ENCODE peak calls at places on chromosomes 2 and 18, in seven cellular contexts. One of them, this sample, is unnamed.

GRCh38 chr2:8535398-8535755 is 146.5 kb upstream of the ID2 start:
- DNase-seq in kidney: no peak
- DNase-seq in OCI-LY7: no peak
- DNase-seq in transverse colon: no peak
- DNase-seq in breast epithelium: peak
- DNase-seq in hepatocyte: no peak
- DNase-seq in tibial artery: no peak
- DNase-seq in this sample: no peak

GRCh38 chr2:65634304-65634703 is 201.9 kb upstream of the SPRED2 start:
- DNase-seq in breast epithelium: no peak
- DNase-seq in tibial artery: no peak
- DNase-seq in hepatocyte: no peak
- DNase-seq in OCI-LY7: no peak
- DNase-seq in transverse colon: no peak
- DNase-seq in kidney: no peak
- DNase-seq in this sample: no peak

GRCh38 chr18:62757399-62758010 is 42.2 kb downstream of the PHLPP1 start:
- DNase-seq in kidney: no peak
- DNase-seq in tibial artery: no peak
- DNase-seq in hepatocyte: no peak
- DNase-seq in breast epithelium: no peak
- DNase-seq in OCI-LY7: no peak
- DNase-seq in transverse colon: no peak
- DNase-seq in this sample: no peak

GRCh38 chr2:47203996-47204395 is 48.9 kb upstream of the STPG4 start:
- DNase-seq in hepatocyte: no peak
- DNase-seq in transverse colon: no peak
- DNase-seq in tibial artery: no peak
- DNase-seq in kidney: no peak
- DNase-seq in breast epithelium: no peak
- DNase-seq in OCI-LY7: no peak
- DNase-seq in this sample: no peak

GRCh38 chr2:197273485-197273884 is 37.1 kb downstream of the ANKRD44 start:
- DNase-seq in kidney: no peak
- DNase-seq in OCI-LY7: no peak
- DNase-seq in tibial artery: no peak
- DNase-seq in transverse colon: no peak
- DNase-seq in breast epithelium: no peak
- DNase-seq in hepatocyte: no peak
- DNase-seq in this sample: no peak

GRCh38 chr2:26299488-26300092 is 46.4 kb upstream of the SELENOI start:
- DNase-seq in kidney: no peak
- DNase-seq in tibial artery: no peak
- DNase-seq in hepatocyte: peak
- DNase-seq in transverse colon: peak
- DNase-seq in breast epithelium: no peak
- DNase-seq in OCI-LY7: no peak
- DNase-seq in this sample: no peak

GRCh38 chr18:10140461-10140911 is 226.7 kb downstream of the VAPA start:
- DNase-seq in OCI-LY7: no peak
- DNase-seq in tibial artery: no peak
- DNase-seq in kidney: no peak
- DNase-seq in breast epithelium: no peak
- DNase-seq in transverse colon: no peak
- DNase-seq in hepatocyte: peak
- DNase-seq in this sample: no peak

GRCh38 chr2:46072146-46072820 is 224.9 kb upstream of the EPAS1 start:
- DNase-seq in hepatocyte: no peak
- DNase-seq in breast epithelium: no peak
- DNase-seq in transverse colon: no peak
- DNase-seq in kidney: no peak
- DNase-seq in OCI-LY7: no peak
- DNase-seq in tibial artery: no peak
- DNase-seq in this sample: no peak

GRCh38 chr2:151243468-151243867 is 18.2 kb downstream of the RBM43 start:
- DNase-seq in tibial artery: no peak
- DNase-seq in OCI-LY7: no peak
- DNase-seq in breast epithelium: no peak
- DNase-seq in kidney: no peak
- DNase-seq in transverse colon: no peak
- DNase-seq in hepatocyte: no peak
- DNase-seq in this sample: no peak

GRCh38 chr2:7886665-7887064 is 795.2 kb upstream of the ID2 start:
- DNase-seq in transverse colon: no peak
- DNase-seq in OCI-LY7: no peak
- DNase-seq in breast epithelium: no peak
- DNase-seq in hepatocyte: peak
- DNase-seq in tibial artery: no peak
- DNase-seq in kidney: no peak
- DNase-seq in this sample: no peak

GRCh38 chr2:202542142-202542541 is 92.6 kb upstream of the FAM117B start:
- DNase-seq in breast epithelium: no peak
- DNase-seq in tibial artery: no peak
- DNase-seq in kidney: no peak
- DNase-seq in OCI-LY7: no peak
- DNase-seq in hepatocyte: peak
- DNase-seq in transverse colon: no peak
- DNase-seq in this sample: no peak

GRCh38 chr2:38037757-38038615 is 38.0 kb downstream of the CYP1B1 start:
- DNase-seq in OCI-LY7: no peak
- DNase-seq in breast epithelium: no peak
- DNase-seq in transverse colon: no peak
- DNase-seq in hepatocyte: peak
- DNase-seq in kidney: peak
- DNase-seq in tibial artery: no peak
- DNase-seq in this sample: no peak

GRCh38 chr2:20050104-20050711 is 1.2 kb downstream of the LAPTM4A start:
- DNase-seq in OCI-LY7: peak
- DNase-seq in transverse colon: peak
- DNase-seq in breast epithelium: no peak
- DNase-seq in tibial artery: no peak
- DNase-seq in kidney: no peak
- DNase-seq in hepatocyte: peak
- DNase-seq in this sample: no peak

GRCh38 chr2:189633392-189633811 is 27.9 kb upstream of the ASNSD1 start:
- DNase-seq in kidney: peak
- DNase-seq in breast epithelium: no peak
- DNase-seq in transverse colon: no peak
- DNase-seq in tibial artery: no peak
- DNase-seq in OCI-LY7: no peak
- DNase-seq in hepatocyte: no peak
- DNase-seq in this sample: no peak

GRCh38 chr2:166665991-166666940 is 172.2 kb upstream of the SCN7A start:
- DNase-seq in OCI-LY7: no peak
- DNase-seq in transverse colon: no peak
- DNase-seq in hepatocyte: peak
- DNase-seq in kidney: no peak
- DNase-seq in tibial artery: no peak
- DNase-seq in breast epithelium: no peak
- DNase-seq in this sample: no peak

GRCh38 chr2:144183744-144184143 is 336.2 kb downstream of the ZEB2 start:
- DNase-seq in breast epithelium: no peak
- DNase-seq in OCI-LY7: peak
- DNase-seq in kidney: no peak
- DNase-seq in hepatocyte: peak
- DNase-seq in transverse colon: peak
- DNase-seq in tibial artery: no peak
- DNase-seq in this sample: no peak

GRCh38 chr18:31931886-31932240 is 11.1 kb downstream of the TRAPPC8 start:
- DNase-seq in breast epithelium: no peak
- DNase-seq in transverse colon: no peak
- DNase-seq in hepatocyte: no peak
- DNase-seq in OCI-LY7: no peak
- DNase-seq in kidney: no peak
- DNase-seq in tibial artery: no peak
- DNase-seq in this sample: no peak

GRCh38 chr2:238940806-238941205 is 92.9 kb downstream of the TWIST2 start:
- DNase-seq in kidney: no peak
- DNase-seq in tibial artery: peak
- DNase-seq in transverse colon: no peak
- DNase-seq in breast epithelium: no peak
- DNase-seq in OCI-LY7: no peak
- DNase-seq in hepatocyte: no peak
- DNase-seq in this sample: no peak

GRCh38 chr18:44725300-44726096 is 44.8 kb downstream of the SETBP1 start:
- DNase-seq in tibial artery: no peak
- DNase-seq in hepatocyte: no peak
- DNase-seq in kidney: peak
- DNase-seq in transverse colon: peak
- DNase-seq in OCI-LY7: peak
- DNase-seq in breast epithelium: no peak
- DNase-seq in this sample: no peak

GRCh38 chr2:28436525-28437051 is 43.9 kb downstream of the FOSL2 start:
- DNase-seq in OCI-LY7: no peak
- DNase-seq in tibial artery: peak
- DNase-seq in breast epithelium: peak
- DNase-seq in transverse colon: peak
- DNase-seq in kidney: peak
- DNase-seq in hepatocyte: no peak
- DNase-seq in this sample: no peak

GRCh38 chr18:9885170-9886004 is at the start of gene TXNDC2:
- DNase-seq in transverse colon: no peak
- DNase-seq in hepatocyte: no peak
- DNase-seq in breast epithelium: no peak
- DNase-seq in OCI-LY7: no peak
- DNase-seq in tibial artery: no peak
- DNase-seq in kidney: no peak
- DNase-seq in this sample: no peak

GRCh38 chr18:69897397-69898108 is 50.1 kb downstream of the CD226 start:
- DNase-seq in transverse colon: no peak
- DNase-seq in tibial artery: no peak
- DNase-seq in OCI-LY7: no peak
- DNase-seq in kidney: no peak
- DNase-seq in hepatocyte: no peak
- DNase-seq in breast epithelium: no peak
- DNase-seq in this sample: no peak

GRCh38 chr18:69898241-69898861 is 49.3 kb downstream of the CD226 start:
- DNase-seq in tibial artery: no peak
- DNase-seq in kidney: no peak
- DNase-seq in breast epithelium: no peak
- DNase-seq in hepatocyte: no peak
- DNase-seq in OCI-LY7: no peak
- DNase-seq in transverse colon: no peak
- DNase-seq in this sample: no peak

GRCh38 chr18:69895081-69896047 is 52.3 kb downstream of the CD226 start:
- DNase-seq in breast epithelium: no peak
- DNase-seq in OCI-LY7: no peak
- DNase-seq in transverse colon: no peak
- DNase-seq in tibial artery: no peak
- DNase-seq in hepatocyte: no peak
- DNase-seq in kidney: no peak
- DNase-seq in this sample: no peak

GRCh38 chr18:69906765-69907164 is 40.9 kb downstream of the CD226 start:
- DNase-seq in breast epithelium: no peak
- DNase-seq in transverse colon: no peak
- DNase-seq in hepatocyte: no peak
- DNase-seq in OCI-LY7: no peak
- DNase-seq in tibial artery: no peak
- DNase-seq in kidney: no peak
- DNase-seq in this sample: no peak

DNA sequence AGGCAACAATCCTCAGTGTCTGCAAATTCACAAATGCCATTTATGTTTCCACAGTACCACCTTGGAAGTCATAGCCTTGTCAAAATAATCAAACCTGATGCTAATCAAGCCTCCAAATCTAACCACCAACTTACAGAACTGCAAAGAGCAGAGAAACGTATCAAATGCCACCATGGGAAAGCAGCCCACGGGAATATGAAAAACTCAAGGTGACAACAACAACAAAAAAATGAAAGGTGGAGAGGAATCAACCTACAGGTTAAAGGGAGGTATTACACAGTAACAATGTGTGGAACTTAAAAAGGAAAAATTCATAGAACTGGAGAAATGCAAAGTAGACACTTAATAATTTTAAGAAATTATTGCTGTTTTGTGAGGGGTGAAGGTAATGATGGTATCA is 46.7 kb downstream of the CD226 start:
- DNase-seq in breast epithelium: no peak
- DNase-seq in tibial artery: no peak
- DNase-seq in transverse colon: no peak
- DNase-seq in kidney: no peak
- DNase-seq in OCI-LY7: no peak
- DNase-seq in hepatocyte: no peak
- DNase-seq in this sample: no peak
- TF ChIP-seq CTCF in breast epithelium: no peak
- TF ChIP-seq CTCF in tibial artery: no peak
- TF ChIP-seq CTCF in transverse colon: no peak
- TF ChIP-seq CTCF in kidney: no peak
- TF ChIP-seq CTCF in OCI-LY7: no peak
- TF ChIP-seq CTCF in hepatocyte: peak
- TF ChIP-seq CTCF in this sample: no peak

GRCh38 chr2:69026638-69027037 is 13.7 kb downstream of the ANTXR1 start:
- DNase-seq in OCI-LY7: no peak
- DNase-seq in breast epithelium: no peak
- DNase-seq in transverse colon: no peak
- DNase-seq in kidney: no peak
- DNase-seq in hepatocyte: no peak
- DNase-seq in tibial artery: no peak
- DNase-seq in this sample: no peak

GRCh38 chr2:69027060-69027459 is 14.1 kb downstream of the ANTXR1 start:
- DNase-seq in hepatocyte: no peak
- DNase-seq in kidney: no peak
- DNase-seq in OCI-LY7: no peak
- DNase-seq in breast epithelium: no peak
- DNase-seq in transverse colon: no peak
- DNase-seq in tibial artery: no peak
- DNase-seq in this sample: no peak

GRCh38 chr2:69023236-69023635 is 10.3 kb downstream of the ANTXR1 start:
- DNase-seq in OCI-LY7: no peak
- DNase-seq in transverse colon: no peak
- DNase-seq in hepatocyte: no peak
- DNase-seq in kidney: no peak
- DNase-seq in tibial artery: no peak
- DNase-seq in breast epithelium: no peak
- DNase-seq in this sample: no peak

GRCh38 chr2:69022548-69022947 is 9.6 kb downstream of the ANTXR1 start:
- DNase-seq in breast epithelium: no peak
- DNase-seq in tibial artery: no peak
- DNase-seq in kidney: no peak
- DNase-seq in hepatocyte: no peak
- DNase-seq in OCI-LY7: no peak
- DNase-seq in transverse colon: no peak
- DNase-seq in this sample: no peak

GRCh38 chr2:69026026-69026425 is 13.0 kb downstream of the ANTXR1 start:
- DNase-seq in hepatocyte: peak
- DNase-seq in OCI-LY7: peak
- DNase-seq in kidney: no peak
- DNase-seq in transverse colon: peak
- DNase-seq in tibial artery: no peak
- DNase-seq in breast epithelium: no peak
- DNase-seq in this sample: no peak
- TF ChIP-seq CTCF in hepatocyte: peak
- TF ChIP-seq CTCF in OCI-LY7: peak
- TF ChIP-seq CTCF in kidney: peak
- TF ChIP-seq CTCF in transverse colon: peak
- TF ChIP-seq CTCF in tibial artery: peak
- TF ChIP-seq CTCF in breast epithelium: peak
- TF ChIP-seq CTCF in this sample: peak

GRCh38 chr2:60677376-60677775 is 78.7 kb upstream of the PAPOLG start:
- DNase-seq in hepatocyte: peak
- DNase-seq in tibial artery: no peak
- DNase-seq in breast epithelium: peak
- DNase-seq in kidney: no peak
- DNase-seq in OCI-LY7: no peak
- DNase-seq in transverse colon: no peak
- DNase-seq in this sample: no peak
- TF ChIP-seq CTCF in hepatocyte: no peak
- TF ChIP-seq CTCF in tibial artery: no peak
- TF ChIP-seq CTCF in breast epithelium: no peak
- TF ChIP-seq CTCF in kidney: no peak
- TF ChIP-seq CTCF in OCI-LY7: no peak
- TF ChIP-seq CTCF in transverse colon: no peak
- TF ChIP-seq CTCF in this sample: no peak

GRCh38 chr18:79933765-79934164 is 17.7 kb downstream of the SLC66A2 start:
- DNase-seq in OCI-LY7: no peak
- DNase-seq in transverse colon: peak
- DNase-seq in tibial artery: peak
- DNase-seq in breast epithelium: peak
- DNase-seq in hepatocyte: peak
- DNase-seq in kidney: peak
- DNase-seq in this sample: no peak
- TF ChIP-seq CTCF in OCI-LY7: peak
- TF ChIP-seq CTCF in transverse colon: peak
- TF ChIP-seq CTCF in tibial artery: no peak
- TF ChIP-seq CTCF in breast epithelium: no peak
- TF ChIP-seq CTCF in hepatocyte: peak
- TF ChIP-seq CTCF in kidney: no peak
- TF ChIP-seq CTCF in this sample: peak